ENCODE peak calls at places on chromosome 20, in four cellular contexts. One of them, this sample, is unnamed.

GRCh38 chr20:2305479-2305878 is 9.7 kb downstream of the TGM3 start:
- DNase-seq in H1: no peak
- DNase-seq in K562: no peak
- DNase-seq in IMR-90: no peak
- DNase-seq in this sample: no peak

GRCh38 chr20:43124261-43124660 is 65.4 kb downstream of the PTPRT start:
- DNase-seq in H1: no peak
- DNase-seq in K562: no peak
- DNase-seq in IMR-90: no peak
- DNase-seq in this sample: no peak

GRCh38 chr20:36298795-36299339 is 7.3 kb upstream of the DLGAP4 start:
- DNase-seq in H1: no peak
- DNase-seq in K562: no peak
- DNase-seq in IMR-90: no peak
- DNase-seq in this sample: no peak

GRCh38 chr20:45337367-45338120 is 10.7 kb downstream of the SDC4 start:
- DNase-seq in H1: no peak
- DNase-seq in K562: peak; percentile 64
- DNase-seq in IMR-90: peak; percentile 94
- DNase-seq in this sample: no peak

GRCh38 chr20:7772376-7772775 is 167.9 kb downstream of the HAO1 start:
- DNase-seq in H1: no peak
- DNase-seq in K562: no peak
- DNase-seq in IMR-90: peak; percentile 53
- DNase-seq in this sample: no peak

GRCh38 chr20:49482621-49483017 is at the start of gene KCNB1:
- DNase-seq in H1: peak; percentile 72
- DNase-seq in K562: peak; percentile 92
- DNase-seq in IMR-90: peak; percentile 21
- DNase-seq in this sample: no peak

GRCh38 chr20:21235713-21236445 is 67.3 kb upstream of the XRN2 start:
- DNase-seq in H1: no peak
- DNase-seq in K562: peak; percentile 47
- DNase-seq in IMR-90: peak; percentile 66
- DNase-seq in this sample: no peak

GRCh38 chr20:33919653-33920052 is 74.1 kb upstream of the RALY start:
- DNase-seq in H1: no peak
- DNase-seq in K562: no peak
- DNase-seq in IMR-90: no peak
- DNase-seq in this sample: no peak

GRCh38 chr20:62937353-62938104 is 418 bp upstream of the GID8 start:
- DNase-seq in H1: peak; percentile 91
- DNase-seq in K562: peak; percentile 92
- DNase-seq in IMR-90: peak; percentile 96
- DNase-seq in this sample: peak; percentile 82

GRCh38 chr20:17619351-17620093 is 49.6 kb downstream of the DSTN start:
- DNase-seq in H1: no peak
- DNase-seq in K562: no peak
- DNase-seq in IMR-90: no peak
- DNase-seq in this sample: no peak

DNA sequence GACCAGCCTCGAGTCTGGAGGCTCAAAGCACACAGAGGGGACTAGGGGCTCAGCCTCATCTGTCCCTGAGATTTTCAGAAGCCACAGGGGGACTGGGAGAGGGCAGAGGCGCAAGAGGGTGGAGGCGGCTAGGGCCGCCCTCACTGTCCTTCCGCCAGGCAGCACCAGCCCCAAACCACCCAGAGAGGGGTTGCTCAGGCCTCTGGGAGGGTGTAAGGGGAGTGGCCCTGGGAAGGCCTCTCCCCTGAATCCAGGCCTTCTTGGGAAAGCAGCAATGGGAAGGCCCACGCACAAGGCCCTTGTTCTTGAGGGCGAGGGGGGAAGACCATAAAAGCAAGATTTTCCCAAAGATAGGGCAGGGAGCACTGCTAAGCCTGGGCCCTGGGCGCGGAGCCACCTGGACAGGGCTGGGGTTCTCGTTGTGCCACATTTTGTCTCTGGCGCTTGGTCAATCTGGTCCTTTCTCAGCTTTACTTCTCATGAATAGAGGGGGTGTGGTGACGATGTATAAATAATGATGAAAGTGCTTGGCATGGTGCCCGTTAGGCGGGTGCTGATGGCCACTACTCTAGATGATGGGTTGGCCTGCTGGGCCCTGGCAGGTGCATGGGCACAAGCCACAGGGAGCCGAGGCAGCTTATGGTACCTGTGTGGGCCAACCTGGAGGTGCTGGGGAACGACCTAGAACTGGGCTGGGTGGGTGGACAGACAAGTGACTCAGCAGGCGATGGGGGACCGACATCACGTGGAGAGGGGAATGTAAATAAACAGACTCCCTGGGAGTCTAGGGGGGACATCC is 4.8 kb downstream of the SAMD10 start:
- DNase-seq in H1: no peak
- DNase-seq in K562: no peak
- DNase-seq in IMR-90: peak; percentile 74
- DNase-seq in this sample: no peak
- TF ChIP-seq CHD1 in H1: no peak
- TF ChIP-seq CHD1 in K562: no peak
- TF ChIP-seq CHD1 in IMR-90: no peak
- TF ChIP-seq CHD1 in this sample: no peak

DNA sequence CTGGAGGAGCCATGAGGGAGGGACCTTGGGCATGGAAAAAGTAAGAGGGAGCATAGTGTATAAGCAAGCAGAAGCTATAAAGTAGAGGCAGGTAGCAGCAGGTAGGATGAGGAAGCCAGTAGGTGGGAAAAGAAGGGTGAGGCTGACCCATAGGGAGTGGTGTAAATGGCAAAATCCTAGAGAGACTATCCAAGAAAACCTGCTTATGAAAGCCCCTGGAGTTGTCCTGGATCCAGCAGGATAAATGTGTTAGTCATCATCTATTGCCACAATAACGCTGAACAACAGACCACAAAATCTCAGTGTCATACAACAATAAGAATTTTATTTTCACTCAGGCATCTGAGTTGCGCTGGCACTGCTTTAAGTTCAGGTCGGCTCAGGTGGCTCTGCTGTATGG is 30.2 kb downstream of the CHD6 start:
- DNase-seq in H1: no peak
- DNase-seq in K562: no peak
- DNase-seq in IMR-90: peak; percentile 69
- DNase-seq in this sample: no peak
- TF ChIP-seq CHD1 in H1: no peak
- TF ChIP-seq CHD1 in K562: no peak
- TF ChIP-seq CHD1 in IMR-90: no peak
- TF ChIP-seq CHD1 in this sample: no peak

GRCh38 chr20:12566596-12566995 is 442.2 kb upstream of the SPTLC3 start:
- DNase-seq in H1: no peak
- DNase-seq in K562: no peak
- DNase-seq in IMR-90: no peak
- DNase-seq in this sample: no peak

GRCh38 chr20:12573428-12573827 is 435.3 kb upstream of the SPTLC3 start:
- DNase-seq in H1: no peak
- DNase-seq in K562: no peak
- DNase-seq in IMR-90: no peak
- DNase-seq in this sample: no peak

GRCh38 chr20:12575352-12576095 is 433.2 kb upstream of the SPTLC3 start:
- DNase-seq in H1: no peak
- DNase-seq in K562: no peak
- DNase-seq in IMR-90: no peak
- DNase-seq in this sample: no peak

GRCh38 chr20:12564982-12565381 is 443.8 kb upstream of the SPTLC3 start:
- DNase-seq in H1: no peak
- DNase-seq in K562: no peak
- DNase-seq in IMR-90: no peak
- DNase-seq in this sample: no peak

DNA sequence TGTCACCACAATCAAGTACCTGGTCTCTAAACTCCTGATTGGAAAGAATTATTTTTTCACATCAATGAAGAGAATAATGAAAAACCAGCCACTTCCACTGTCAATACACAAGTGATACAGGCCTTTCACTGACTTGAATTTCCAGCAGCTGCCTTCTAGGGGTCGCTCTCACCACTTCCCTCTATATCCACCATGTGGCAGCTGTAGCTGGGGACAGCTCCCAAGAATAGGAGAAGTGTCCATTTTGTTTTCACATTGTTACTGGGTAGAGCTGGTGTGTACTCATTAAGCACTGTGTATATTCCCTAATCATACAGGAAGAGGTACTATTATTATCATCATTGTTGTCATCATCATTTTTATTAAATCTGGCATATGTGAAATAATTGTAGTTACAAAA is 438.4 kb upstream of the SPTLC3 start:
- DNase-seq in H1: peak; percentile 27
- DNase-seq in K562: no peak
- DNase-seq in IMR-90: no peak
- DNase-seq in this sample: no peak
- TF ChIP-seq CHD1 in H1: no peak
- TF ChIP-seq CHD1 in K562: no peak
- TF ChIP-seq CHD1 in IMR-90: no peak
- TF ChIP-seq CHD1 in this sample: no peak

DNA sequence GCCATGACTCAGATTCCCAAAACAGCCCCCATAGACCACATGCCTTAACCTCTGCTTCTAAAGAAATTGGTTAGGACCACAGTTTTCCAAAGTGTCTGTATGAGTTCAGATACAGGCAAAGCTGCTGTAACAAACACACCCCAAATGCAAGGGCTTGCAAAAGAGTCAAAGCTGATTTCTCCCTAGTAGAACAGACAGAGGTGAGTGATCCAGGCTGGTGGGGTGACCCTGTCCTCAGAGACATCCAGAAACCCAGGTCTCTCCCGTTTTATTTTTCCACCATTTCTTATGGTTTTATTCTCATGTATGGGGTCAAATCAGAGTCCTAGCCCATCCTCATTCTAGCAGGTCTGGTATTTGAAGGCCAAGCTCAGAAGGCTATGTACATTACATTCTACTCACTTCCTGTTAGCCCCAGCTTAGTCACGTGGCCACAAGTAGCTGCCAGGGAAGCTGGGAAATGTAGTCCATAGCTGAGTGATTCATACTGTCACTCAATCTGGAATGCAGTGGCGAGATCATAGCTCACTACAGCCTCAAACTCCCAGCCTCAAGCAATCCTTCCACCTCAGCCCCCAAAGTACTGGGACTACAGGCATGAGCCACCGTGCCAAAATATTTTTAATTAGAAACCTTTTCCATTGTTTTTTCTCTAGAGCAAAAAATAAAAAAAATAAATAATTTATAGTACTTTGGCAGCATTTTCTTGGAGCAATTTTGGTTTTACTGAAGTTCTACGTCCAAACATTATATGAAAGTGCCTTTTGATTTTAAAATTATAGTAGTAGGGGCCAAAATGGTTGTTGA is 175.2 kb downstream of the ZMYND8 start:
- DNase-seq in H1: no peak
- DNase-seq in K562: peak; percentile 61
- DNase-seq in IMR-90: peak; percentile 83
- DNase-seq in this sample: no peak
- TF ChIP-seq CHD1 in H1: no peak
- TF ChIP-seq CHD1 in K562: no peak
- TF ChIP-seq CHD1 in IMR-90: no peak
- TF ChIP-seq CHD1 in this sample: no peak

DNA sequence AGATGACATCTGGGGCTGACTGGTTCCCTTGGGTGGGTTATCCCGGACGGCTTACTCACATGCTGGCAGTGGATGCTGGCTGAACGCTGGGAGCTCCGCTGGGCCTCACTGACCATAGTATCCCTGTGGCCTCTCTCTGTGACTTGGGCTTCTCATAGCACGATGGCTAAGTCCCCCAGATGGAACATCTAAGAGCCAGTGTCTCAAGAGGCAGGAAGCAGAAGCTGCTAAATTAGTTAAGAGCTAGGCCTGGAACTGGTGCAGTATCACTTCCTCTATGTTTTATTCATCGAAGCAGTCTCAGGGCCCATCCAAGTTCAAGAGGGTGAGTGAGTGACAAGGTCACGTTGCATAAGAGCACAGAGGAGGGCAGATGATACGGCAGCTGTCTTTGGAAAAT is 116.5 kb upstream of the LAMP5 start:
- DNase-seq in H1: no peak
- DNase-seq in K562: no peak
- DNase-seq in IMR-90: no peak
- DNase-seq in this sample: no peak
- TF ChIP-seq CHD1 in H1: no peak
- TF ChIP-seq CHD1 in K562: no peak
- TF ChIP-seq CHD1 in IMR-90: no peak
- TF ChIP-seq CHD1 in this sample: no peak

GRCh38 chr20:57556980-57557274 is 4.0 kb upstream of the PCK1 start:
- DNase-seq in H1: no peak
- DNase-seq in K562: no peak
- DNase-seq in IMR-90: no peak
- DNase-seq in this sample: no peak
- TF ChIP-seq CHD1 in H1: no peak
- TF ChIP-seq CHD1 in K562: no peak
- TF ChIP-seq CHD1 in IMR-90: no peak
- TF ChIP-seq CHD1 in this sample: no peak

DNA sequence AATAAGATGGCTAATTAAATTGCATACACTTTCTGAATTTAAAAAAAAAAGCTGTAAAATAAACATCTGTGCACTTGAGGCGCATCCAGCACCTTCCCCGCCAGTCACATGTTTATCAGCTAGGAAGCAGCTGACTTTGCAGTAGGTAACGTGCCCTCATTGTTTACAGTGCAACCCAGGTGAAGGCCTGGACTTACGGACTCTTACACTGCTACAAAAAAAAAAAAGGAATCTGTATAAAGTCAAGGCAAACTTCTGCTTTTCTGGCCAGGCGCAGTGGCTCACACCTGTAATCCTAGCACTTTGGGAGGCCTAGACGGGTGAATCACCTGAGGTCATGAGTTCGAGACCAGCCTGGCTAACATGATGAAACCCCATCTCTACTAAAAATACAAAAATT is 327.8 kb downstream of the CDH4 start:
- DNase-seq in H1: no peak
- DNase-seq in K562: no peak
- DNase-seq in IMR-90: no peak
- DNase-seq in this sample: no peak
- TF ChIP-seq CHD1 in H1: no peak
- TF ChIP-seq CHD1 in K562: no peak
- TF ChIP-seq CHD1 in IMR-90: no peak
- TF ChIP-seq CHD1 in this sample: no peak